ENCODE peak calls at places on chromosomes 13 and 19, in seven cellular contexts. One of them, this sample, is unnamed.

GRCh38 chr13:85828094-85828684 is 29.0 kb upstream of the SLITRK6 start:
- DNase-seq in tibial nerve: no peak
- DNase-seq in CD4-positive, alpha-beta T cell: no peak
- DNase-seq in H9: no peak
- DNase-seq in AG04449: no peak
- DNase-seq in fibroblast of the aortic adventitia: peak
- DNase-seq in GM12864: no peak
- DNase-seq in this sample: peak

GRCh38 chr19:34985249-34986022 is 14.7 kb upstream of the GRAMD1A start:
- DNase-seq in H9: peak
- DNase-seq in tibial nerve: no peak
- DNase-seq in fibroblast of the aortic adventitia: peak
- DNase-seq in GM12864: no peak
- DNase-seq in CD4-positive, alpha-beta T cell: no peak
- DNase-seq in AG04449: no peak
- DNase-seq in this sample: no peak

GRCh38 chr13:111216166-111216960 is 101.3 kb downstream of the ARHGEF7 start:
- DNase-seq in tibial nerve: no peak
- DNase-seq in CD4-positive, alpha-beta T cell: peak
- DNase-seq in GM12864: no peak
- DNase-seq in fibroblast of the aortic adventitia: peak
- DNase-seq in H9: peak
- DNase-seq in AG04449: no peak
- DNase-seq in this sample: peak

GRCh38 chr13:73991384-73991783 is 142.8 kb downstream of the KLF12 start:
- DNase-seq in H9: no peak
- DNase-seq in AG04449: no peak
- DNase-seq in fibroblast of the aortic adventitia: no peak
- DNase-seq in GM12864: no peak
- DNase-seq in tibial nerve: no peak
- DNase-seq in CD4-positive, alpha-beta T cell: no peak
- DNase-seq in this sample: no peak

GRCh38 chr19:55173717-55174409 is 6.2 kb downstream of the SYT5 start:
- DNase-seq in CD4-positive, alpha-beta T cell: no peak
- DNase-seq in AG04449: no peak
- DNase-seq in H9: peak
- DNase-seq in fibroblast of the aortic adventitia: peak
- DNase-seq in tibial nerve: no peak
- DNase-seq in GM12864: no peak
- DNase-seq in this sample: peak

GRCh38 chr19:50046649-50047503 is 21.1 kb downstream of the ZNF473 start:
- DNase-seq in AG04449: no peak
- DNase-seq in H9: no peak
- DNase-seq in GM12864: no peak
- DNase-seq in fibroblast of the aortic adventitia: peak
- DNase-seq in tibial nerve: peak
- DNase-seq in CD4-positive, alpha-beta T cell: peak
- DNase-seq in this sample: no peak

GRCh38 chr19:8128551-8128950 is 20.8 kb downstream of the FBN3 start:
- DNase-seq in H9: no peak
- DNase-seq in AG04449: no peak
- DNase-seq in CD4-positive, alpha-beta T cell: no peak
- DNase-seq in GM12864: no peak
- DNase-seq in tibial nerve: no peak
- DNase-seq in fibroblast of the aortic adventitia: no peak
- DNase-seq in this sample: no peak

GRCh38 chr19:30881281-30881680 is 468.0 kb downstream of the TSHZ3 start:
- DNase-seq in fibroblast of the aortic adventitia: no peak
- DNase-seq in AG04449: no peak
- DNase-seq in GM12864: no peak
- DNase-seq in tibial nerve: no peak
- DNase-seq in CD4-positive, alpha-beta T cell: no peak
- DNase-seq in H9: peak
- DNase-seq in this sample: no peak

GRCh38 chr13:113026391-113026910 is 57.4 kb downstream of the MCF2L start:
- DNase-seq in fibroblast of the aortic adventitia: no peak
- DNase-seq in AG04449: no peak
- DNase-seq in CD4-positive, alpha-beta T cell: no peak
- DNase-seq in GM12864: no peak
- DNase-seq in tibial nerve: no peak
- DNase-seq in H9: no peak
- DNase-seq in this sample: no peak

GRCh38 chr19:28217064-28217463 is 995.9 kb downstream of the UQCRFS1 start:
- DNase-seq in CD4-positive, alpha-beta T cell: no peak
- DNase-seq in tibial nerve: no peak
- DNase-seq in fibroblast of the aortic adventitia: no peak
- DNase-seq in GM12864: no peak
- DNase-seq in AG04449: no peak
- DNase-seq in H9: peak
- DNase-seq in this sample: no peak

GRCh38 chr13:23450340-23451046 is 17.0 kb upstream of the SACS start:
- DNase-seq in GM12864: no peak
- DNase-seq in fibroblast of the aortic adventitia: no peak
- DNase-seq in AG04449: no peak
- DNase-seq in CD4-positive, alpha-beta T cell: no peak
- DNase-seq in H9: no peak
- DNase-seq in tibial nerve: no peak
- DNase-seq in this sample: no peak

GRCh38 chr13:110610955-110611595 is 4.3 kb upstream of the NAXD start:
- DNase-seq in AG04449: no peak
- DNase-seq in GM12864: peak
- DNase-seq in CD4-positive, alpha-beta T cell: no peak
- DNase-seq in H9: no peak
- DNase-seq in fibroblast of the aortic adventitia: no peak
- DNase-seq in tibial nerve: no peak
- DNase-seq in this sample: no peak

GRCh38 chr13:89287381-89287780 is 1616.2 kb downstream of the SLITRK5 start:
- DNase-seq in AG04449: no peak
- DNase-seq in tibial nerve: no peak
- DNase-seq in H9: no peak
- DNase-seq in GM12864: no peak
- DNase-seq in CD4-positive, alpha-beta T cell: no peak
- DNase-seq in fibroblast of the aortic adventitia: no peak
- DNase-seq in this sample: no peak

GRCh38 chr13:47480941-47481340 is 520.1 kb downstream of the SUCLA2 start:
- DNase-seq in fibroblast of the aortic adventitia: no peak
- DNase-seq in tibial nerve: no peak
- DNase-seq in CD4-positive, alpha-beta T cell: no peak
- DNase-seq in H9: no peak
- DNase-seq in GM12864: no peak
- DNase-seq in AG04449: no peak
- DNase-seq in this sample: no peak

GRCh38 chr19:46789371-46789770 is 977 bp upstream of the SLC1A5 start:
- DNase-seq in fibroblast of the aortic adventitia: no peak
- DNase-seq in AG04449: no peak
- DNase-seq in CD4-positive, alpha-beta T cell: no peak
- DNase-seq in H9: no peak
- DNase-seq in GM12864: no peak
- DNase-seq in tibial nerve: no peak
- DNase-seq in this sample: no peak

GRCh38 chr13:107803822-107804495 is 411.4 kb downstream of the LIG4 start:
- DNase-seq in CD4-positive, alpha-beta T cell: no peak
- DNase-seq in H9: no peak
- DNase-seq in fibroblast of the aortic adventitia: no peak
- DNase-seq in AG04449: no peak
- DNase-seq in tibial nerve: no peak
- DNase-seq in GM12864: no peak
- DNase-seq in this sample: no peak

DNA sequence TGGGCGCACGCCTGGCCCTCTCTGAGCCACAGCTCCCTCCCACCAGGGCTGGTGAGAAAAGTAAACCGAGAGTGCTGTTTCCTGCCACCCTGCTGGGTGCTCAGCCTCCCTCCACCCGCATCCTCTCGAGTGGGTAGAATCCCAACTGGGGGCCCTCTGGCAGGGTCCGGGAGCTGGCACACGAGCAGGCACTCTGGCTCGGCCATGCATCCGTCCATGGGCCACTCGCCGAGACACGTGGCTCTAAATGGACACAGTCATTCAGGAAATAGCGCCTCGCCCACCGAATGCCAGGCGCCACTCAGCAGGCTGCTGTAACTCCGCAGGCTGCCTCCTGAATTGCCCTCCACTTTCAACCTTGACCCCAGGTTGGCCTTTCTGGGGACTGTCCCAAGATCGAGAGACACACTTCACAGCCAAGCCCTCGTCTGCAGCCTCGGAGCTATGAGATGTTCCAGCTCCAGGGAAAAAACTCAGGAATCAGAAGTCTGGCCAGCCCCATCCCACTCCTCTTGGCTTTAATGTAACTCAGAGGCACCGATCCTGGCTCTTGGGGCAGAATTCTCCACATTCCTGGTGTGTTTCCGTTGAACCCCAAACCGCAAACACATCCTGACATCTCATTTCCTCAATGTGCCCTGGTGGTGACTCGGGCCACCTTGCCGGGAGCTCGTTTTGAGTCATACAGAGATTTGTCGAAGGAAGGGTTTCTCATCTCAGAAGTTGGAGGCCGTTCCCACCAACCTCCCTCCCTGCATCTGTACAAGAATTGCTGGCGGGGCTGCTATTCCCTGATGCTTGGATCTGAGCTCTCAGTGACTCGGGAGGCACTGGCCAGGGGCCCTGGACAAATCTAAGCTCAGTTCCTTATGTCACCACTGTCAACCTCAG is 14.1 kb downstream of the KLF2 start:
- DNase-seq in CD4-positive, alpha-beta T cell: peak
- DNase-seq in GM12864: no peak
- DNase-seq in tibial nerve: no peak
- DNase-seq in AG04449: no peak
- DNase-seq in fibroblast of the aortic adventitia: peak
- DNase-seq in H9: no peak
- DNase-seq in this sample: peak
- TF ChIP-seq CTCF in CD4-positive, alpha-beta T cell: peak
- TF ChIP-seq CTCF in GM12864: no peak
- TF ChIP-seq CTCF in tibial nerve: peak
- TF ChIP-seq CTCF in AG04449: peak
- TF ChIP-seq CTCF in fibroblast of the aortic adventitia: peak
- TF ChIP-seq CTCF in H9: no peak
- TF ChIP-seq CTCF in this sample: no peak

GRCh38 chr19:4389064-4389375 is 11.3 kb downstream of the SH3GL1 start:
- DNase-seq in H9: no peak
- DNase-seq in fibroblast of the aortic adventitia: no peak
- DNase-seq in tibial nerve: no peak
- DNase-seq in AG04449: no peak
- DNase-seq in CD4-positive, alpha-beta T cell: no peak
- DNase-seq in GM12864: no peak
- DNase-seq in this sample: no peak

GRCh38 chr19:4389511-4390016 is 10.8 kb downstream of the SH3GL1 start:
- DNase-seq in tibial nerve: no peak
- DNase-seq in GM12864: no peak
- DNase-seq in AG04449: no peak
- DNase-seq in H9: no peak
- DNase-seq in CD4-positive, alpha-beta T cell: no peak
- DNase-seq in fibroblast of the aortic adventitia: no peak
- DNase-seq in this sample: no peak

GRCh38 chr19:4388171-4389063 is 11.9 kb downstream of the SH3GL1 start:
- DNase-seq in tibial nerve: no peak
- DNase-seq in fibroblast of the aortic adventitia: no peak
- DNase-seq in H9: no peak
- DNase-seq in CD4-positive, alpha-beta T cell: no peak
- DNase-seq in AG04449: no peak
- DNase-seq in GM12864: no peak
- DNase-seq in this sample: no peak

GRCh38 chr19:4385291-4386037 is 14.9 kb downstream of the SH3GL1 start:
- DNase-seq in fibroblast of the aortic adventitia: no peak
- DNase-seq in GM12864: no peak
- DNase-seq in CD4-positive, alpha-beta T cell: no peak
- DNase-seq in tibial nerve: no peak
- DNase-seq in AG04449: no peak
- DNase-seq in H9: no peak
- DNase-seq in this sample: no peak

GRCh38 chr19:4386038-4386782 is 14.1 kb downstream of the SH3GL1 start:
- DNase-seq in H9: no peak
- DNase-seq in CD4-positive, alpha-beta T cell: no peak
- DNase-seq in fibroblast of the aortic adventitia: no peak
- DNase-seq in tibial nerve: no peak
- DNase-seq in GM12864: no peak
- DNase-seq in AG04449: no peak
- DNase-seq in this sample: no peak
- TF ChIP-seq CTCF in H9: no peak
- TF ChIP-seq CTCF in CD4-positive, alpha-beta T cell: no peak
- TF ChIP-seq CTCF in fibroblast of the aortic adventitia: no peak
- TF ChIP-seq CTCF in tibial nerve: peak
- TF ChIP-seq CTCF in GM12864: no peak
- TF ChIP-seq CTCF in AG04449: no peak
- TF ChIP-seq CTCF in this sample: no peak

GRCh38 chr19:9641810-9642209 is 20.8 kb upstream of the ZNF561 start:
- DNase-seq in CD4-positive, alpha-beta T cell: no peak
- DNase-seq in fibroblast of the aortic adventitia: no peak
- DNase-seq in GM12864: no peak
- DNase-seq in H9: no peak
- DNase-seq in AG04449: no peak
- DNase-seq in tibial nerve: no peak
- DNase-seq in this sample: no peak

GRCh38 chr19:9644472-9644871 is 23.4 kb upstream of the ZNF561 start:
- DNase-seq in fibroblast of the aortic adventitia: no peak
- DNase-seq in CD4-positive, alpha-beta T cell: no peak
- DNase-seq in H9: no peak
- DNase-seq in GM12864: no peak
- DNase-seq in tibial nerve: no peak
- DNase-seq in AG04449: no peak
- DNase-seq in this sample: no peak

GRCh38 chr19:9640956-9641355 is 19.9 kb upstream of the ZNF561 start:
- DNase-seq in CD4-positive, alpha-beta T cell: no peak
- DNase-seq in tibial nerve: no peak
- DNase-seq in fibroblast of the aortic adventitia: no peak
- DNase-seq in H9: no peak
- DNase-seq in AG04449: no peak
- DNase-seq in GM12864: no peak
- DNase-seq in this sample: no peak

GRCh38 chr19:9650345-9650744 is 24.6 kb downstream of the ZNF562 start:
- DNase-seq in AG04449: no peak
- DNase-seq in tibial nerve: no peak
- DNase-seq in fibroblast of the aortic adventitia: no peak
- DNase-seq in H9: no peak
- DNase-seq in CD4-positive, alpha-beta T cell: no peak
- DNase-seq in GM12864: no peak
- DNase-seq in this sample: no peak

GRCh38 chr19:9645466-9645865 is 24.4 kb upstream of the ZNF561 start:
- DNase-seq in CD4-positive, alpha-beta T cell: no peak
- DNase-seq in H9: no peak
- DNase-seq in tibial nerve: no peak
- DNase-seq in fibroblast of the aortic adventitia: no peak
- DNase-seq in GM12864: no peak
- DNase-seq in AG04449: no peak
- DNase-seq in this sample: no peak
- TF ChIP-seq CTCF in CD4-positive, alpha-beta T cell: no peak
- TF ChIP-seq CTCF in H9: no peak
- TF ChIP-seq CTCF in tibial nerve: no peak
- TF ChIP-seq CTCF in fibroblast of the aortic adventitia: no peak
- TF ChIP-seq CTCF in GM12864: no peak
- TF ChIP-seq CTCF in AG04449: no peak
- TF ChIP-seq CTCF in this sample: peak

DNA sequence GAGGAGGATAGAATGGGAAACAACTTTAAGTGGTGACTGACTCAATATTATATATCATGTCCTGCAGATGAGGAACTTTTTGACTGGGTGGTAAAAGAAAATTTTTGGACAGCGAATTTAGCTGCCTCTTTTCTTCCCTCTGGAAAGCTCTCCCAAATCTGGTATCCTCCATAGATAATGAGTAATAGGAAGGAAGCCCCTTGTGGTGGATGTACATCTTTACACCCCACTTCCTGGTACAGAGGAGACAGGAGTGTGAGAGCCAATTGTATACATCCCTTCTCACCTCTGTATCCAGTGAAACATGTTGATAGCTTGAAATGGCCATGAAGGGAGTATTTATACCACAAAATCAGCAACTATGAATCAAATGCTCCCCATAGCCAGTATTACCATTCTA is 17.2 kb upstream of the TDRD3 start:
- DNase-seq in CD4-positive, alpha-beta T cell: no peak
- DNase-seq in AG04449: no peak
- DNase-seq in GM12864: no peak
- DNase-seq in tibial nerve: no peak
- DNase-seq in fibroblast of the aortic adventitia: no peak
- DNase-seq in H9: no peak
- DNase-seq in this sample: no peak
- TF ChIP-seq CTCF in CD4-positive, alpha-beta T cell: no peak
- TF ChIP-seq CTCF in AG04449: no peak
- TF ChIP-seq CTCF in GM12864: peak
- TF ChIP-seq CTCF in tibial nerve: no peak
- TF ChIP-seq CTCF in fibroblast of the aortic adventitia: peak
- TF ChIP-seq CTCF in H9: peak
- TF ChIP-seq CTCF in this sample: no peak

This sample was measured in GM13977.